ENCODE peak calls at places on chromosomes 3 and 15, in five cellular contexts. W is HepG2, Z is Panc1, I is spleen, G is HCT116. P is an unnamed sample.

GRCh38 chr3:12984023-12984823 is 89.0 kb downstream of the IQSEC1 start:
- DNase-seq in W (peak; percentile 79), Z (peak; percentile 33), I (no peak), G (peak; percentile 43), P (peak; percentile 30)

GRCh38 chr15:90780916-90781315 is 63.8 kb downstream of the BLM start:
- DNase-seq in W (no peak), Z (no peak), I (no peak), G (no peak), P (no peak)

GRCh38 chr3:171404376-171404982 is 55.7 kb downstream of the TNIK start:
- DNase-seq in W (no peak), Z (no peak), I (no peak), G (no peak), P (no peak)

GRCh38 chr3:12658593-12659058 is 5.3 kb downstream of the RAF1 start:
- DNase-seq in W (no peak), Z (no peak), I (no peak), G (no peak), P (no peak)

GRCh38 chr3:25441234-25441856 is 13.3 kb downstream of the RARB start:
- DNase-seq in W (no peak), Z (peak; percentile 8), I (no peak), G (peak; percentile 15), P (no peak)

GRCh38 chr3:173065543-173065970 is 75.5 kb downstream of the SPATA16 start:
- DNase-seq in W (no peak), Z (no peak), I (no peak), G (no peak), P (no peak)

GRCh38 chr3:132268956-132269355 is 48.3 kb upstream of the ACP3 start:
- DNase-seq in W (no peak), Z (no peak), I (no peak), G (peak; percentile 56), P (peak; percentile 59)

GRCh38 chr15:51266548-51266947 is 71.8 kb downstream of the CYP19A1 start:
- DNase-seq in W (no peak), Z (no peak), I (no peak), G (no peak), P (no peak)

GRCh38 chr3:4904801-4905695 is 74.2 kb upstream of the BHLHE40 start:
- DNase-seq in W (no peak), Z (no peak), I (no peak), G (no peak), P (peak; percentile 20)

GRCh38 chr15:31508656-31509055 is 182.0 kb downstream of the KLF13 start:
- DNase-seq in W (no peak), Z (no peak), I (no peak), G (no peak), P (no peak)

GRCh38 chr3:162441716-162442115 is 945.1 kb downstream of the OTOL1 start:
- DNase-seq in W (no peak), Z (no peak), I (no peak), G (no peak), P (no peak)

GRCh38 chr15:96135166-96136093 is 195.1 kb upstream of the NR2F2 start:
- DNase-seq in W (no peak), Z (no peak), I (no peak), G (no peak), P (no peak)

GRCh38 chr3:18853269-18853668 is 295.0 kb upstream of the KCNH8 start:
- DNase-seq in W (no peak), Z (no peak), I (no peak), G (no peak), P (no peak)

GRCh38 chr15:48631191-48631770 is 14.2 kb downstream of the FBN1 start:
- DNase-seq in W (no peak), Z (no peak), I (no peak), G (no peak), P (no peak)

GRCh38 chr15:77069521-77070121 is 1.3 kb downstream of the TSPAN3 start:
- DNase-seq in W (no peak), Z (no peak), I (no peak), G (no peak), P (no peak)

GRCh38 chr15:37585966-37586656 is 348.3 kb upstream of the TMCO5A start:
- DNase-seq in W (no peak), Z (no peak), I (no peak), G (no peak), P (no peak)

GRCh38 chr3:142180761-142181362 is 31.5 kb upstream of the TFDP2 start:
- DNase-seq in W (peak; percentile 28), Z (no peak), I (no peak), G (peak; percentile 4), P (no peak)

GRCh38 chr15:81161851-81162250 is 27.8 kb downstream of the CFAP161 start:
- DNase-seq in W (no peak), Z (no peak), I (no peak), G (no peak), P (no peak)

GRCh38 chr3:105555206-105555605 is 188.5 kb downstream of the ALCAM start:
- DNase-seq in W (no peak), Z (no peak), I (no peak), G (no peak), P (no peak)

GRCh38 chr3:161413127-161413854 is 42.0 kb upstream of the SPTSSB start:
- DNase-seq in W (no peak), Z (no peak), I (no peak), G (no peak), P (no peak)

GRCh38 chr15:63362196-63362595 is 19.4 kb downstream of the CA12 start:
- DNase-seq in W (no peak), Z (no peak), I (no peak), G (no peak), P (no peak)

GRCh38 chr3:15051531-15051930 is 13.6 kb downstream of the MRPS25 start:
- DNase-seq in W (peak; percentile 62), Z (peak; percentile 33), I (peak; percentile 78), G (peak; percentile 32), P (no peak)

GRCh38 chr15:70604671-70605070 is 158.7 kb downstream of the UACA start:
- DNase-seq in W (peak; percentile 47), Z (no peak), I (no peak), G (no peak), P (no peak)

GRCh38 chr15:70602281-70602680 is 161.1 kb downstream of the UACA start:
- DNase-seq in W (no peak), Z (no peak), I (no peak), G (no peak), P (no peak)

GRCh38 chr15:70608156-70608555 is 155.2 kb downstream of the UACA start:
- DNase-seq in W (no peak), Z (no peak), I (no peak), G (no peak), P (no peak)

GRCh38 chr15:70602834-70603560 is 160.4 kb downstream of the UACA start:
- DNase-seq in W (no peak), Z (no peak), I (no peak), G (no peak), P (no peak)

DNA sequence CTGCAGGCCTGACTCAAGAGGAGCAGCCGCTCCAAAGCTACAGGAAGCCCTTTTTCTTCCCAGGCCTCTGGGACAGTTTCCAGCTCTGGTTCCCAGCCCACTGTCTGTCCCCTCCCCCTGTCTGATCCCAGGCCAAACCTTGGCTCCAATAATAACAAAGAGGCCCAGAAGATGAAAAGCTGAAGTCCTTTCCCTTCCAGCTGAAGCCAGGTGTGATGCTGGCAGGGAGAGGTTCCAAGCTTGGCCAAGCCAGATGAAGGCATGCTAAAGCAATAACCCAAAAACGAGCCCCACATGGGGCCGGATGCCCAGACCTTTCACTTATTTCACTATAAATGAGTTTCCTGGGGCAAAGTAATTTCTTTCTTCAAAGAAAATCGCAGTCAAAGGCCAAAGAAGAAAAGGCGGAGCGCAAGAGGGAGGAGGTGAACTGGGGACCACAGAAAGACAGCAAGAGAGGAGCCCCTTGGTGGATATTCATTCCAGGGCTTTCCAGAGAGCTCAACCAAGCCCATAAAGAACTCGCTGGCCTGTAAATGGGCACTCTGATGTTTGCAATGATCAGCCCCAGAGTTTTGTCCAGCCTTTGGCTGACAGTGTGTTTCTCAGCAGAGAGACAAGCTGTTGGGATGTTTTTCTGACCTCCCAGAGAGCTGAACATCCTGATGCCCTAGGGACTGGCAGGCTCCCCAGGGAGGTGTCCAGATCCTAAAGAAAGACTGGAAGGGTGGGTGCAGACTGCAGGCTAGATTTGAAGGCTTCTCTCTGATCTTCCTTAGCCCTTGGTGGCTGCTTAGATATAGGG is 157.6 kb downstream of the UACA start:
- DNase-seq in W (peak; percentile 42), Z (no peak), I (no peak), G (no peak), P (no peak)
- TF ChIP-seq POLR2AphosphoS5 in W (no peak), Z (no peak), I (no peak), G (no peak), P (no peak)

DNA sequence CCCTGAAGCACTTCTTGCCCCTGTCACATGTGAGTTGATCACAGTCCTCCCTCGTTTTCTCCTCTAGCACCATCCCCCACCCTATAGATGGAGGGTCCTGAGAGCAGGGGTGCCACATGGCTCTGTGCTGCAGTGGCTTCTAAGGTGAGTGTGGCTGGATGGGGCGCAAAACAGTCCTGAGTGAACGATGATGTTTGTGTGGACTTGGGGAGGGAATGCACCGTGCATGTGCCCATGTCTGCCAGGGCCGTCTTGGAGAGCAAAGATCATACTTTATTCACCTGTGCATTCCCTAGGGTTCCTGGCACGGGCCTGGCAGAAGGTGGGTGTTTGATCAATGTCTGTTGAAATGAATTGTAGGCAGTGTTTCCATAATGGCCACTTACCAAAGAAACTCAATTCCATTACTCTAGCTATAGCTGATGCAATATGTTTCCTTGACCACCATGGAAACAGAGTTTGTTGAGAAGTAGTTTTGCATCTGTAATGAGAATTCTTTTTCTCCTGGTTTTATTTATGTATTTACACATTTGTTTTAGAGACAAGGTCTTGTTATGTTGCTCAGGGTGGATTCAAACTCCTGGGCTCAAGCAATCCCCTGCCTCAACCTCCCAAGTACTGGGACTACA is 58.0 kb downstream of the ABTB1 start:
- DNase-seq in W (no peak), Z (no peak), I (peak; percentile 51), G (no peak), P (no peak)
- H3K27ac ChIP-seq in W (no peak overlapping the region), Z (no peak overlapping the region), I (peak overlapping the region; percentile 67), G (no peak overlapping the region), P (no peak overlapping the region)

DNA sequence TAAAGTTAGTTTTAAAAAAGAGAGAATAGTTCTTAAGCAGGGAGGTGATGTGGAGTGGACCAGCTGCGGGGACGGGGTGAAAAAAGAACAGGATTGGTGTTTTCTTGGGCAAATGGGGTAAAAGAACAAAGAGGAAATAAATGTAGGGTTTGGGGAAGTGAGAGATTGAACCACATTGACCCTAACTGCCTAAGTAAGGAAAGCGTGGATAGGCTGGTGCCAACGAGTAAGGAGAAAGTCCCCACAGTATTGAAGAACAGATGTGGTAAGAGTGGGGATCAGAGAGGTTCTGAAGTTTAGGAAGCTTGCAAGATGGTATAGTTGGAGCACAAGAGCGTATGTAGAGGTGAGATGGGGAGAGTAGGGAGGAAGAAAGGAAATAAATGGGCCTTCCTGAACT is 17.0 kb downstream of the IREB2 start:
- DNase-seq in W (no peak), Z (no peak), I (no peak), G (no peak), P (no peak)
- TF ChIP-seq POLR2AphosphoS5 in W (no peak), Z (no peak), I (no peak), G (no peak), P (no peak)

GRCh38 chr3:127043041-127043641 is 60.2 kb downstream of the PLXNA1 start:
- DNase-seq in W (no peak), Z (no peak), I (peak; percentile 53), G (no peak), P (no peak)

GRCh38 chr3:127044996-127045395 is 62.1 kb downstream of the PLXNA1 start:
- DNase-seq in W (no peak), Z (no peak), I (peak; percentile 58), G (peak; percentile 29), P (no peak)

GRCh38 chr3:127045435-127046045 is 62.6 kb downstream of the PLXNA1 start:
- DNase-seq in W (no peak), Z (no peak), I (no peak), G (no peak), P (no peak)

GRCh38 chr3:127042634-127043033 is 59.7 kb downstream of the PLXNA1 start:
- DNase-seq in W (no peak), Z (no peak), I (peak; percentile 71), G (no peak), P (no peak)

GRCh38 chr3:127043731-127044510 is 61.0 kb downstream of the PLXNA1 start:
- DNase-seq in W (no peak), Z (no peak), I (peak; percentile 35), G (no peak), P (no peak)
- H3K27ac ChIP-seq in W (no peak overlapping the region), Z (peak overlapping the region; percentile 39), I (no peak overlapping the region), G (no peak overlapping the region), P (no peak overlapping the region)